ENCODE peak calls at places on chromosomes 2 and 18, in six cellular contexts. I is OCI-LY7, P is ascending aorta, S is IMR-90, Z is Calu3, U is upper lobe of left lung. O is an unnamed sample.

GRCh38 chr2:158049129-158049855 is 52.4 kb upstream of the UPP2 start:
- DNase-seq in I (no peak), P (no peak), S (no peak), Z (no peak), U (no peak), O (no peak)

GRCh38 chr2:14907014-14907612 is 274.6 kb downstream of the LRATD1 start:
- DNase-seq in I (peak; percentile 5), P (no peak), S (no peak), Z (peak; percentile 6), U (no peak), O (no peak)

GRCh38 chr2:167862787-167863186 is 384.6 kb downstream of the STK39 start:
- DNase-seq in I (no peak), P (no peak), S (peak; percentile 28), Z (no peak), U (no peak), O (no peak)

GRCh38 chr18:46035701-46036680 is 36.1 kb downstream of the PSTPIP2 start:
- DNase-seq in I (no peak), P (no peak), S (peak; percentile 72), Z (no peak), U (no peak), O (no peak)

GRCh38 chr2:151614606-151615306 is 119.5 kb downstream of the NEB start:
- DNase-seq in I (no peak), P (no peak), S (no peak), Z (no peak), U (no peak), O (no peak)

GRCh38 chr2:120791961-120792295 is 56.3 kb downstream of the GLI2 start:
- DNase-seq in I (no peak), P (no peak), S (peak; percentile 31), Z (peak; percentile 58), U (no peak), O (no peak)

GRCh38 chr2:36468463-36469266 is 113.1 kb downstream of the CRIM1 start:
- DNase-seq in I (no peak), P (no peak), S (peak; percentile 94), Z (no peak), U (no peak), O (no peak)

GRCh38 chr2:39099820-39100728 is 20.8 kb downstream of the SOS1 start:
- DNase-seq in I (peak; percentile 27), P (no peak), S (peak; percentile 46), Z (no peak), U (no peak), O (no peak)

GRCh38 chr18:3233004-3233403 is 13.2 kb upstream of the MYOM1 start:
- DNase-seq in I (no peak), P (no peak), S (no peak), Z (no peak), U (no peak), O (no peak)

GRCh38 chr2:239275871-239276812 is 124.7 kb downstream of the HDAC4 start:
- DNase-seq in I (no peak), P (peak; percentile 75), S (no peak), Z (no peak), U (peak; percentile 36), O (no peak)

GRCh38 chr18:40210696-40211095 is 1744.3 kb upstream of the PIK3C3 start:
- DNase-seq in I (no peak), P (no peak), S (no peak), Z (no peak), U (no peak), O (no peak)

GRCh38 chr2:240136671-240137292 is 677 bp upstream of the COPS9 start:
- DNase-seq in I (no peak), P (no peak), S (no peak), Z (no peak), U (peak; percentile 20), O (peak; percentile 48)

GRCh38 chr18:22800551-22800951 is 132.6 kb upstream of the RBBP8 start:
- DNase-seq in I (no peak), P (no peak), S (peak; percentile 28), Z (no peak), U (no peak), O (no peak)

GRCh38 chr18:48033770-48034650 is 103.6 kb upstream of the SMAD2 start:
- DNase-seq in I (no peak), P (peak; percentile 59), S (no peak), Z (no peak), U (no peak), O (no peak)

GRCh38 chr2:82340578-82341053 is 2036.1 kb upstream of the LRRTM1 start:
- DNase-seq in I (no peak), P (no peak), S (no peak), Z (no peak), U (no peak), O (no peak)

GRCh38 chr2:54606393-54606973 is 117.0 kb upstream of the EML6 start:
- DNase-seq in I (no peak), P (no peak), S (no peak), Z (no peak), U (no peak), O (no peak)

GRCh38 chr18:29145993-29146539 is 969.1 kb upstream of the CDH2 start:
- DNase-seq in I (no peak), P (no peak), S (no peak), Z (no peak), U (no peak), O (no peak)

GRCh38 chr2:127589876-127590275 is 54.4 kb downstream of the MYO7B start:
- DNase-seq in I (no peak), P (peak; percentile 33), S (no peak), Z (no peak), U (peak; percentile 15), O (no peak)

GRCh38 chr2:100142393-100142792 is at the start of gene AFF3:
- DNase-seq in I (peak; percentile 99), P (no peak), S (no peak), Z (no peak), U (no peak), O (peak; percentile 80)

GRCh38 chr2:12606472-12607000 is 110.2 kb upstream of the TRIB2 start:
- DNase-seq in I (no peak), P (no peak), S (peak; percentile 66), Z (no peak), U (no peak), O (no peak)

GRCh38 chr2:23549821-23550535 is 165.0 kb downstream of the KLHL29 start:
- DNase-seq in I (no peak), P (no peak), S (peak; percentile 50), Z (no peak), U (no peak), O (no peak)

GRCh38 chr2:196233808-196234501 is 62.6 kb upstream of the STK17B start:
- DNase-seq in I (peak; percentile 82), P (no peak), S (peak; percentile 27), Z (no peak), U (no peak), O (no peak)

GRCh38 chr2:171227066-171227782 is 66.5 kb upstream of the TLK1 start:
- DNase-seq in I (no peak), P (no peak), S (peak; percentile 26), Z (no peak), U (no peak), O (no peak)

GRCh38 chr2:27258051-27258450 is 4.8 kb downstream of the SLC30A3 start:
- DNase-seq in I (no peak), P (no peak), S (no peak), Z (no peak), U (no peak), O (no peak)

GRCh38 chr2:85457877-85458316 is 39.4 kb downstream of the SH2D6 start:
- DNase-seq in I (no peak), P (no peak), S (no peak), Z (no peak), U (no peak), O (no peak)

GRCh38 chr18:63951302-63951705 is 2.2 kb downstream of the HMSD start:
- DNase-seq in I (no peak), P (no peak), S (peak; percentile 34), Z (no peak), U (no peak), O (no peak)

GRCh38 chr2:46521215-46521683 is 41.9 kb downstream of the TMEM247 start:
- DNase-seq in I (no peak), P (peak; percentile 86), S (peak; percentile 84), Z (no peak), U (peak; percentile 72), O (no peak)

GRCh38 chr18:77132369-77133050 is at the start of gene MBP:
- DNase-seq in I (peak; percentile 68), P (peak; percentile 82), S (no peak), Z (peak; percentile 99), U (peak; percentile 93), O (peak; percentile 83)

GRCh38 chr2:135043345-135043744 is 3.9 kb downstream of the MAP3K19 start:
- DNase-seq in I (peak; percentile 19), P (no peak), S (no peak), Z (no peak), U (no peak), O (no peak)
- TF ChIP-seq CTCF in I (peak; percentile 85), P (no peak), S (peak; percentile 38), Z (no peak), U (no peak), O (peak; percentile 31)

GRCh38 chr2:142380372-142380771 is 249.6 kb upstream of the LRP1B start:
- DNase-seq in I (no peak), P (no peak), S (no peak), Z (no peak), U (no peak), O (no peak)
- TF ChIP-seq CTCF in I (no peak), P (no peak), S (no peak), Z (no peak), U (no peak), O (no peak)

GRCh38 chr2:42558827-42559226 is 9.6 kb upstream of the MTA3 start:
- DNase-seq in I (peak; percentile 33), P (no peak), S (no peak), Z (peak; percentile 41), U (no peak), O (no peak)
- TF ChIP-seq CTCF in I (peak; percentile 42), P (no peak), S (no peak), Z (no peak), U (no peak), O (no peak)

GRCh38 chr2:80292474-80292873 is 12.1 kb downstream of the LRRTM1 start:
- DNase-seq in I (no peak), P (no peak), S (no peak), Z (no peak), U (no peak), O (no peak)

GRCh38 chr2:80293026-80293425 is 11.5 kb downstream of the LRRTM1 start:
- DNase-seq in I (no peak), P (no peak), S (no peak), Z (no peak), U (no peak), O (no peak)

DNA sequence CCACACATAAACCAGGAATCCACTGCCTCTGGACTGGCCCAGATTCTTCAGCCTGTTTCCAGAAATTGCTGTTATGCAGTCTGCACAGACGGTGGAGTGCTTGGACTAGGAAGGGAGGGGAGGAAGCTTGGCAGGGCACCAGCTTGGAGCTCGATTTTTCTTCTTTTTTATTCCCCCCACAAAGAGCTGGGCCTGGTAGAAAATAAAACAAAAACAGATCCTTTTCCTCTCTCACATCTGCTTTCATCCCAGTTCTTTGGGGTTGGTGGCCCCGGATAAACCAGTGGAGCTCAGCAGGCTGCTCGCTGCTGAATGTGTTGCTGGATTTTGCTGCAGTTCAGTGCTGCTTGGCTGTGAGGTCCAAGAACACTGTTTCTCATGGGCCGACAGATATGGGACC is 16.0 kb downstream of the LRRTM1 start:
- DNase-seq in I (no peak), P (no peak), S (no peak), Z (no peak), U (no peak), O (no peak)
- TF ChIP-seq CTCF in I (no peak), P (no peak), S (peak; percentile 29), Z (no peak), U (no peak), O (no peak)